ENCODE peak calls at places on chromosome 12, in ten cellular contexts. One of them, this sample, is unnamed.
A peak's percentile ranks its signal among the peaks of the same experiment; 100 is the strongest.

GRCh38 chr12:122021822-122022392 is at the start of gene BCL7A:
- DNase-seq in activated CD4-positive, alpha-beta T cell treated with anti-CD3 and anti-CD28 coated beads, Interleukin-2, amount 50 U/mL, for 1 hour: peak; percentile 48
- DNase-seq in AG10803: peak; percentile 82
- DNase-seq in NCI-H1092 treated with DMSO at 0.1 percent for 48 hours: peak; percentile 55
- DNase-seq in activated CD8-positive, alpha-beta memory T cell treated with anti-CD3 and anti-CD28 coated beads for 48 hours: peak; percentile 19
- DNase-seq in Karpas-422: peak; percentile 92
- DNase-seq in NCI-H460: peak; percentile 54
- DNase-seq in GM12865: peak; percentile 73
- DNase-seq in endothelial cell: peak; percentile 57
- DNase-seq in HT1080: peak; percentile 81
- DNase-seq in this sample: peak; percentile 60

GRCh38 chr12:14689996-14690395 is 6.4 kb downstream of the GUCY2C start:
- DNase-seq in activated CD4-positive, alpha-beta T cell treated with anti-CD3 and anti-CD28 coated beads, Interleukin-2, amount 50 U/mL, for 1 hour: no peak
- DNase-seq in AG10803: no peak
- DNase-seq in NCI-H1092 treated with DMSO at 0.1 percent for 48 hours: no peak
- DNase-seq in activated CD8-positive, alpha-beta memory T cell treated with anti-CD3 and anti-CD28 coated beads for 48 hours: no peak
- DNase-seq in Karpas-422: no peak
- DNase-seq in NCI-H460: no peak
- DNase-seq in GM12865: peak; percentile 25
- DNase-seq in endothelial cell: no peak
- DNase-seq in HT1080: no peak
- DNase-seq in this sample: no peak

GRCh38 chr12:121568971-121569808 is 11.6 kb downstream of the KDM2B start:
- DNase-seq in activated CD4-positive, alpha-beta T cell treated with anti-CD3 and anti-CD28 coated beads, Interleukin-2, amount 50 U/mL, for 1 hour: no peak
- DNase-seq in AG10803: peak; percentile 61
- DNase-seq in NCI-H1092 treated with DMSO at 0.1 percent for 48 hours: no peak
- DNase-seq in activated CD8-positive, alpha-beta memory T cell treated with anti-CD3 and anti-CD28 coated beads for 48 hours: no peak
- DNase-seq in Karpas-422: peak; percentile 56
- DNase-seq in NCI-H460: no peak
- DNase-seq in GM12865: no peak
- DNase-seq in endothelial cell: no peak
- DNase-seq in HT1080: no peak
- DNase-seq in this sample: no peak

GRCh38 chr12:10395390-10395998 is 5.7 kb upstream of the KLRK1 start:
- DNase-seq in activated CD4-positive, alpha-beta T cell treated with anti-CD3 and anti-CD28 coated beads, Interleukin-2, amount 50 U/mL, for 1 hour: no peak
- DNase-seq in AG10803: peak; percentile 92
- DNase-seq in NCI-H1092 treated with DMSO at 0.1 percent for 48 hours: no peak
- DNase-seq in activated CD8-positive, alpha-beta memory T cell treated with anti-CD3 and anti-CD28 coated beads for 48 hours: no peak
- DNase-seq in Karpas-422: no peak
- DNase-seq in NCI-H460: peak; percentile 66
- DNase-seq in GM12865: peak; percentile 70
- DNase-seq in endothelial cell: no peak
- DNase-seq in HT1080: peak; percentile 80
- DNase-seq in this sample: no peak

GRCh38 chr12:54016478-54016964 is 7.7 kb downstream of the HOXC8 start:
- DNase-seq in activated CD4-positive, alpha-beta T cell treated with anti-CD3 and anti-CD28 coated beads, Interleukin-2, amount 50 U/mL, for 1 hour: no peak
- DNase-seq in AG10803: peak; percentile 95
- DNase-seq in NCI-H1092 treated with DMSO at 0.1 percent for 48 hours: peak; percentile 75
- DNase-seq in activated CD8-positive, alpha-beta memory T cell treated with anti-CD3 and anti-CD28 coated beads for 48 hours: no peak
- DNase-seq in Karpas-422: no peak
- DNase-seq in NCI-H460: peak; percentile 35
- DNase-seq in GM12865: no peak
- DNase-seq in endothelial cell: no peak
- DNase-seq in HT1080: peak; percentile 78
- DNase-seq in this sample: peak; percentile 55

GRCh38 chr12:242496-242895 is 20.1 kb downstream of the SLC6A13 start:
- DNase-seq in activated CD4-positive, alpha-beta T cell treated with anti-CD3 and anti-CD28 coated beads, Interleukin-2, amount 50 U/mL, for 1 hour: no peak
- DNase-seq in AG10803: no peak
- DNase-seq in NCI-H1092 treated with DMSO at 0.1 percent for 48 hours: no peak
- DNase-seq in activated CD8-positive, alpha-beta memory T cell treated with anti-CD3 and anti-CD28 coated beads for 48 hours: no peak
- DNase-seq in Karpas-422: no peak
- DNase-seq in NCI-H460: no peak
- DNase-seq in GM12865: no peak
- DNase-seq in endothelial cell: no peak
- DNase-seq in HT1080: no peak
- DNase-seq in this sample: no peak

GRCh38 chr12:26845057-26845666 is 12.2 kb upstream of the ITPR2 start:
- DNase-seq in activated CD4-positive, alpha-beta T cell treated with anti-CD3 and anti-CD28 coated beads, Interleukin-2, amount 50 U/mL, for 1 hour: peak; percentile 16
- DNase-seq in AG10803: peak; percentile 56
- DNase-seq in NCI-H1092 treated with DMSO at 0.1 percent for 48 hours: peak; percentile 26
- DNase-seq in activated CD8-positive, alpha-beta memory T cell treated with anti-CD3 and anti-CD28 coated beads for 48 hours: no peak
- DNase-seq in Karpas-422: no peak
- DNase-seq in NCI-H460: peak; percentile 40
- DNase-seq in GM12865: peak; percentile 43
- DNase-seq in endothelial cell: peak; percentile 72
- DNase-seq in HT1080: peak; percentile 50
- DNase-seq in this sample: no peak

GRCh38 chr12:14630793-14631192 is 63.1 kb upstream of the PLBD1 start:
- DNase-seq in activated CD4-positive, alpha-beta T cell treated with anti-CD3 and anti-CD28 coated beads, Interleukin-2, amount 50 U/mL, for 1 hour: no peak
- DNase-seq in AG10803: no peak
- DNase-seq in NCI-H1092 treated with DMSO at 0.1 percent for 48 hours: no peak
- DNase-seq in activated CD8-positive, alpha-beta memory T cell treated with anti-CD3 and anti-CD28 coated beads for 48 hours: no peak
- DNase-seq in Karpas-422: no peak
- DNase-seq in NCI-H460: no peak
- DNase-seq in GM12865: no peak
- DNase-seq in endothelial cell: no peak
- DNase-seq in HT1080: no peak
- DNase-seq in this sample: no peak

GRCh38 chr12:71551529-71551928 is 111.9 kb downstream of the LGR5 start:
- DNase-seq in activated CD4-positive, alpha-beta T cell treated with anti-CD3 and anti-CD28 coated beads, Interleukin-2, amount 50 U/mL, for 1 hour: no peak
- DNase-seq in AG10803: peak; percentile 45
- DNase-seq in NCI-H1092 treated with DMSO at 0.1 percent for 48 hours: peak; percentile 8
- DNase-seq in activated CD8-positive, alpha-beta memory T cell treated with anti-CD3 and anti-CD28 coated beads for 48 hours: no peak
- DNase-seq in Karpas-422: no peak
- DNase-seq in NCI-H460: peak; percentile 44
- DNase-seq in GM12865: no peak
- DNase-seq in endothelial cell: no peak
- DNase-seq in HT1080: peak; percentile 33
- DNase-seq in this sample: no peak

GRCh38 chr12:47577213-47577612 is 128.6 kb downstream of the RPAP3 start:
- DNase-seq in activated CD4-positive, alpha-beta T cell treated with anti-CD3 and anti-CD28 coated beads, Interleukin-2, amount 50 U/mL, for 1 hour: no peak
- DNase-seq in AG10803: peak; percentile 41
- DNase-seq in NCI-H1092 treated with DMSO at 0.1 percent for 48 hours: peak; percentile 86
- DNase-seq in activated CD8-positive, alpha-beta memory T cell treated with anti-CD3 and anti-CD28 coated beads for 48 hours: no peak
- DNase-seq in Karpas-422: no peak
- DNase-seq in NCI-H460: no peak
- DNase-seq in GM12865: no peak
- DNase-seq in endothelial cell: no peak
- DNase-seq in HT1080: no peak
- DNase-seq in this sample: no peak

GRCh38 chr12:131869871-131870418 is 24.5 kb upstream of the ULK1 start:
- DNase-seq in activated CD4-positive, alpha-beta T cell treated with anti-CD3 and anti-CD28 coated beads, Interleukin-2, amount 50 U/mL, for 1 hour: no peak
- DNase-seq in AG10803: peak; percentile 79
- DNase-seq in NCI-H1092 treated with DMSO at 0.1 percent for 48 hours: no peak
- DNase-seq in activated CD8-positive, alpha-beta memory T cell treated with anti-CD3 and anti-CD28 coated beads for 48 hours: no peak
- DNase-seq in Karpas-422: no peak
- DNase-seq in NCI-H460: peak; percentile 87
- DNase-seq in GM12865: no peak
- DNase-seq in endothelial cell: no peak
- DNase-seq in HT1080: peak; percentile 62
- DNase-seq in this sample: no peak

GRCh38 chr12:13223176-13223806 is 26.8 kb downstream of the EMP1 start:
- DNase-seq in activated CD4-positive, alpha-beta T cell treated with anti-CD3 and anti-CD28 coated beads, Interleukin-2, amount 50 U/mL, for 1 hour: no peak
- DNase-seq in AG10803: peak; percentile 93
- DNase-seq in NCI-H1092 treated with DMSO at 0.1 percent for 48 hours: no peak
- DNase-seq in activated CD8-positive, alpha-beta memory T cell treated with anti-CD3 and anti-CD28 coated beads for 48 hours: no peak
- DNase-seq in Karpas-422: no peak
- DNase-seq in NCI-H460: peak; percentile 74
- DNase-seq in GM12865: no peak
- DNase-seq in endothelial cell: no peak
- DNase-seq in HT1080: peak; percentile 87
- DNase-seq in this sample: no peak

GRCh38 chr12:52005903-52006703 is 643 bp upstream of the TAMALIN start:
- DNase-seq in activated CD4-positive, alpha-beta T cell treated with anti-CD3 and anti-CD28 coated beads, Interleukin-2, amount 50 U/mL, for 1 hour: no peak
- DNase-seq in AG10803: no peak
- DNase-seq in NCI-H1092 treated with DMSO at 0.1 percent for 48 hours: no peak
- DNase-seq in activated CD8-positive, alpha-beta memory T cell treated with anti-CD3 and anti-CD28 coated beads for 48 hours: no peak
- DNase-seq in Karpas-422: peak; percentile 73
- DNase-seq in NCI-H460: no peak
- DNase-seq in GM12865: peak; percentile 73
- DNase-seq in endothelial cell: no peak
- DNase-seq in HT1080: no peak
- DNase-seq in this sample: peak; percentile 53

GRCh38 chr12:76010732-76011458 is 20.7 kb downstream of the PHLDA1 start:
- DNase-seq in activated CD4-positive, alpha-beta T cell treated with anti-CD3 and anti-CD28 coated beads, Interleukin-2, amount 50 U/mL, for 1 hour: no peak
- DNase-seq in AG10803: peak; percentile 58
- DNase-seq in NCI-H1092 treated with DMSO at 0.1 percent for 48 hours: no peak
- DNase-seq in activated CD8-positive, alpha-beta memory T cell treated with anti-CD3 and anti-CD28 coated beads for 48 hours: no peak
- DNase-seq in Karpas-422: no peak
- DNase-seq in NCI-H460: no peak
- DNase-seq in GM12865: no peak
- DNase-seq in endothelial cell: no peak
- DNase-seq in HT1080: no peak
- DNase-seq in this sample: no peak

This sample was measured in NCI-H524.